ENCODE peak calls at places on chromosome 9, in seven cellular contexts. C is brain microvascular endothelial cell, S is PC-3, N is iris pigment epithelial cell, V is fibroblast of the conjunctiva, A is H1, W is fibroblast of mammary gland. E is an unnamed sample.

GRCh38 chr9:134224130-134224826 is 59.9 kb upstream of the RNU6ATAC start:
- DNase-seq in C (no peak), S (no peak), N (no peak), V (no peak), A (no peak), W (no peak), E (no peak)

GRCh38 chr9:133251773-133252172 is 23.2 kb downstream of the ABO start:
- DNase-seq in C (no peak), S (peak; percentile 31), N (no peak), V (no peak), A (no peak), W (no peak), E (no peak)

GRCh38 chr9:114099523-114100270 is 605 bp upstream of the KIF12 start:
- DNase-seq in C (no peak), S (no peak), N (no peak), V (no peak), A (no peak), W (no peak), E (no peak)

GRCh38 chr9:122356627-122357026 is 14.2 kb upstream of the PTGS1 start:
- DNase-seq in C (no peak), S (no peak), N (no peak), V (no peak), A (no peak), W (no peak), E (no peak)

GRCh38 chr9:784202-784601 is 57.3 kb upstream of the DMRT1 start:
- DNase-seq in C (no peak), S (no peak), N (peak; percentile 6), V (no peak), A (no peak), W (no peak), E (peak; percentile 6)

GRCh38 chr9:133125706-133126696 is 5.0 kb upstream of the RALGDS start:
- DNase-seq in C (peak; percentile 59), S (no peak), N (peak; percentile 70), V (no peak), A (no peak), W (peak; percentile 74), E (no peak)

GRCh38 chr9:109118802-109119438 is 827 bp downstream of the TMEM245 start:
- DNase-seq in C (no peak), S (peak; percentile 32), N (peak; percentile 13), V (no peak), A (peak; percentile 58), W (no peak), E (no peak)

GRCh38 chr9:134411451-134412297 is 85.4 kb downstream of the RXRA start:
- DNase-seq in C (no peak), S (no peak), N (no peak), V (no peak), A (no peak), W (no peak), E (no peak)

GRCh38 chr9:114072181-114073140 is 5.6 kb downstream of the AMBP start:
- DNase-seq in C (no peak), S (no peak), N (no peak), V (peak; percentile 52), A (no peak), W (peak; percentile 37), E (no peak)

GRCh38 chr9:91500509-91501011 is 76.9 kb upstream of the NFIL3 start:
- DNase-seq in C (peak; percentile 96), S (peak; percentile 69), N (peak; percentile 90), V (peak; percentile 16), A (no peak), W (peak; percentile 84), E (peak; percentile 97)

GRCh38 chr9:7216004-7216821 is 458.4 kb downstream of the KDM4C start:
- DNase-seq in C (peak; percentile 18), S (peak; percentile 56), N (peak; percentile 27), V (no peak), A (no peak), W (peak; percentile 81), E (peak; percentile 93)

GRCh38 chr9:108621991-108622390 is 233.8 kb downstream of the ACTL7B start:
- DNase-seq in C (no peak), S (peak; percentile 19), N (no peak), V (no peak), A (no peak), W (peak; percentile 11), E (no peak)

GRCh38 chr9:128969491-128969890 is 22.0 kb downstream of the NUP188 start:
- DNase-seq in C (peak; percentile 61), S (no peak), N (peak; percentile 47), V (no peak), A (no peak), W (no peak), E (no peak)

GRCh38 chr9:2465516-2465915 is 156.1 kb upstream of the VLDLR start:
- DNase-seq in C (no peak), S (no peak), N (no peak), V (no peak), A (no peak), W (no peak), E (no peak)

GRCh38 chr9:84782228-84782866 is 112.8 kb downstream of the NTRK2 start:
- DNase-seq in C (peak; percentile 60), S (no peak), N (peak; percentile 5), V (no peak), A (no peak), W (peak; percentile 9), E (no peak)

GRCh38 chr9:115972802-115973201 is 180.8 kb upstream of the PAPPA start:
- DNase-seq in C (no peak), S (peak; percentile 45), N (no peak), V (no peak), A (no peak), W (no peak), E (peak; percentile 38)

GRCh38 chr9:108766786-108767185 is 89.0 kb downstream of the ACTL7B start:
- DNase-seq in C (no peak), S (no peak), N (no peak), V (no peak), A (no peak), W (no peak), E (no peak)

GRCh38 chr9:99326112-99326916 is 104.2 kb downstream of the SEC61B start:
- DNase-seq in C (no peak), S (peak; percentile 13), N (peak; percentile 60), V (no peak), A (no peak), W (peak; percentile 30), E (peak; percentile 1)

GRCh38 chr9:92561374-92562329 is 25.9 kb upstream of the ECM2 start:
- DNase-seq in C (no peak), S (peak; percentile 69), N (peak; percentile 72), V (no peak), A (no peak), W (peak; percentile 71), E (peak; percentile 69)

GRCh38 chr9:122420315-122420714 is 49.5 kb downstream of the PTGS1 start:
- DNase-seq in C (no peak), S (no peak), N (no peak), V (no peak), A (no peak), W (no peak), E (no peak)

GRCh38 chr9:110156902-110157301 is 51.1 kb downstream of the C9orf152 start:
- DNase-seq in C (peak; percentile 18), S (no peak), N (peak; percentile 47), V (peak; percentile 83), A (no peak), W (peak; percentile 88), E (peak; percentile 57)

GRCh38 chr9:27260789-27261516 is 36.0 kb downstream of the EQTN start:
- DNase-seq in C (no peak), S (no peak), N (no peak), V (no peak), A (no peak), W (no peak), E (no peak)

GRCh38 chr9:137590123-137590468 is 216 bp downstream of the ZMYND19 start:
- DNase-seq in C (no peak), S (no peak), N (no peak), V (no peak), A (no peak), W (no peak), E (no peak)

GRCh38 chr9:81592890-81593271 is 96.5 kb downstream of the TLE1 start:
- DNase-seq in C (no peak), S (no peak), N (no peak), V (no peak), A (no peak), W (no peak), E (no peak)

GRCh38 chr9:76574171-76574767 is 115.3 kb downstream of the GCNT1 start:
- DNase-seq in C (no peak), S (no peak), N (no peak), V (no peak), A (no peak), W (peak; percentile 49), E (no peak)

GRCh38 chr9:38372685-38373619 is 19.6 kb upstream of the ALDH1B1 start:
- DNase-seq in C (no peak), S (no peak), N (no peak), V (no peak), A (no peak), W (no peak), E (no peak)

GRCh38 chr9:70954126-70954525 is 167.3 kb downstream of the TRPM3 start:
- DNase-seq in C (peak; percentile 87), S (peak; percentile 34), N (peak; percentile 88), V (peak; percentile 27), A (no peak), W (peak; percentile 68), E (peak; percentile 94)

GRCh38 chr9:20823051-20823450 is 139.0 kb downstream of the FOCAD start:
- DNase-seq in C (no peak), S (no peak), N (no peak), V (no peak), A (no peak), W (no peak), E (peak; percentile 68)

GRCh38 chr9:114624656-114625055 is 13.6 kb downstream of the TMEM268 start:
- DNase-seq in C (no peak), S (no peak), N (no peak), V (no peak), A (no peak), W (no peak), E (no peak)

GRCh38 chr9:133825555-133826198 is 87.5 kb upstream of the SARDH start:
- DNase-seq in C (peak; percentile 9), S (no peak), N (peak; percentile 82), V (peak; percentile 34), A (no peak), W (peak; percentile 44), E (peak; percentile 80)

GRCh38 chr9:129305246-129305645 is 127.2 kb upstream of the IER5L start:
- DNase-seq in C (no peak), S (no peak), N (no peak), V (no peak), A (no peak), W (no peak), E (no peak)

GRCh38 chr9:129617167-129617566 is 3.7 kb downstream of the C9orf50 start:
- DNase-seq in C (peak; percentile 50), S (peak; percentile 54), N (peak; percentile 71), V (no peak), A (no peak), W (peak; percentile 65), E (peak; percentile 53)

E was measured in amniotic epithelial cell.